ENCODE peak calls at places on chromosomes 11 and 22, in five cellular contexts. Z is mesenchymal stem cell, O is neuronal stem cell, E is H9, Q is H1. M is an unnamed sample.

GRCh38 chr11:91081440-91082088 is 858.7 kb upstream of the CHORDC1 start:
- DNase-seq in Z (peak), O (no peak), E (no peak), Q (no peak), M (peak)

GRCh38 chr11:43515090-43515489 is 156.4 kb downstream of the TTC17 start:
- DNase-seq in Z (no peak), O (no peak), E (peak), Q (peak), M (no peak)

GRCh38 chr22:31829505-31829904 is 75.7 kb downstream of the DEPDC5 start:
- DNase-seq in Z (peak), O (no peak), E (no peak), Q (no peak), M (peak)

GRCh38 chr11:43508511-43508918 is 149.8 kb downstream of the TTC17 start:
- DNase-seq in Z (peak), O (no peak), E (no peak), Q (no peak), M (no peak)

GRCh38 chr11:72326151-72326842 is 82.3 kb upstream of the PHOX2A start:
- DNase-seq in Z (peak), O (no peak), E (no peak), Q (no peak), M (peak)

GRCh38 chr11:30717621-30718020 is 131.5 kb upstream of the MPPED2 start:
- DNase-seq in Z (no peak), O (no peak), E (no peak), Q (no peak), M (no peak)

GRCh38 chr11:113470233-113470632 is 5.0 kb downstream of the DRD2 start:
- DNase-seq in Z (no peak), O (no peak), E (no peak), Q (no peak), M (no peak)

GRCh38 chr11:65882191-65883057 is 2.8 kb downstream of the CTSW start:
- DNase-seq in Z (no peak), O (no peak), E (no peak), Q (no peak), M (no peak)

GRCh38 chr22:20955548-20955947 is 11.5 kb upstream of the AIFM3 start:
- DNase-seq in Z (peak), O (no peak), E (no peak), Q (no peak), M (peak)

GRCh38 chr11:56521955-56522354 is 21.1 kb downstream of the OR5M11 start:
- DNase-seq in Z (no peak), O (no peak), E (no peak), Q (peak), M (no peak)

GRCh38 chr11:43825217-43825816 is 55.3 kb upstream of the ALKBH3 start:
- DNase-seq in Z (peak), O (no peak), E (no peak), Q (no peak), M (peak)

GRCh38 chr22:42272431-42273004 is 2.1 kb upstream of the TCF20 start:
- DNase-seq in Z (no peak), O (no peak), E (no peak), Q (no peak), M (no peak)

GRCh38 chr22:28438183-28438778 is 241.4 kb downstream of the TTC28 start:
- DNase-seq in Z (no peak), O (no peak), E (no peak), Q (no peak), M (no peak)

GRCh38 chr22:47486569-47487312 is 724.3 kb downstream of the TBC1D22A start:
- DNase-seq in Z (no peak), O (no peak), E (no peak), Q (no peak), M (no peak)

GRCh38 chr22:43776081-43776670 is 35.9 kb downstream of the EFCAB6 start:
- DNase-seq in Z (no peak), O (no peak), E (no peak), Q (no peak), M (no peak)

GRCh38 chr11:1845571-1846452 is 7.0 kb downstream of the TNNI2 start:
- DNase-seq in Z (no peak), O (no peak), E (no peak), Q (no peak), M (no peak)

GRCh38 chr11:103433976-103434375 is 324.8 kb downstream of the DYNC2H1 start:
- DNase-seq in Z (peak), O (no peak), E (no peak), Q (no peak), M (no peak)

GRCh38 chr11:77813256-77813655 is 7.3 kb downstream of the RSF1 start:
- DNase-seq in Z (no peak), O (no peak), E (no peak), Q (no peak), M (no peak)

GRCh38 chr11:94885133-94885532 is 88.2 kb downstream of the CWC15 start:
- DNase-seq in Z (peak), O (no peak), E (no peak), Q (no peak), M (no peak)

DNA sequence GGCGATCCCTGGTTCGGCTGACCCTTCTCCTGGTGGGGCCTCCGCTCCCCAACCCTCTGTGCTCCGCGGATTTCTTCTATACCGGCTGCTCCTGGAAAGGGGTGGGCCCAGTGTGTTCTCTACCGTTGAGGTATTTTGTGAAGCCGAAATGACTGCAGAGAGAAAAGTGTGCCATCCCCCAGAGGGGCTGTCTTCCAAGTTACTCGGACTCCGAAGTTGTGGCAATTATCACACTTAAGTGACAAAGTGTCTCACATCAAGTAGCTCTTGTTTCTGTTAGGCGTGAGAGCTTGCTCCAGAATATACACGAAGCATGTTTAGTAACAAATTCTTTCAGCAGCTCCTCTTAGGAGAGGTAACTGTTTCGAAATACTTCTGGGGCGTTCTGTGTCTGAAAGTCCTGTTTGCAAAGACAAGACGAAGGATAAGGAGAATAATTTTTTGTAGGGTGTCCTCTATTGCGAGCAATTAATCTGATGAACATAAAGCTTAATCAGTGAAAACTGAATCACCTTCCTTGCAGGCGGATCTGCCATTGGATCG is 432 bp downstream of the XPNPEP3 start:
- DNase-seq in Z (peak), O (no peak), E (no peak), Q (no peak), M (no peak)
- H4K91ac ChIP-seq in Z (peak), O (no peak), E (no peak), Q (peak), M (peak)

GRCh38 chr11:571802-572185 is 4.5 kb upstream of the PHRF1 start:
- DNase-seq in Z (no peak), O (no peak), E (no peak), Q (no peak), M (no peak)

GRCh38 chr11:568306-569259 is 7.7 kb upstream of the PHRF1 start:
- DNase-seq in Z (peak), O (peak), E (peak), Q (peak), M (peak)

GRCh38 chr11:567036-567628 is 6.4 kb downstream of the RASSF7 start:
- DNase-seq in Z (no peak), O (no peak), E (no peak), Q (no peak), M (no peak)

GRCh38 chr11:567629-568258 is 7.0 kb downstream of the RASSF7 start:
- DNase-seq in Z (no peak), O (no peak), E (no peak), Q (no peak), M (peak)

DNA sequence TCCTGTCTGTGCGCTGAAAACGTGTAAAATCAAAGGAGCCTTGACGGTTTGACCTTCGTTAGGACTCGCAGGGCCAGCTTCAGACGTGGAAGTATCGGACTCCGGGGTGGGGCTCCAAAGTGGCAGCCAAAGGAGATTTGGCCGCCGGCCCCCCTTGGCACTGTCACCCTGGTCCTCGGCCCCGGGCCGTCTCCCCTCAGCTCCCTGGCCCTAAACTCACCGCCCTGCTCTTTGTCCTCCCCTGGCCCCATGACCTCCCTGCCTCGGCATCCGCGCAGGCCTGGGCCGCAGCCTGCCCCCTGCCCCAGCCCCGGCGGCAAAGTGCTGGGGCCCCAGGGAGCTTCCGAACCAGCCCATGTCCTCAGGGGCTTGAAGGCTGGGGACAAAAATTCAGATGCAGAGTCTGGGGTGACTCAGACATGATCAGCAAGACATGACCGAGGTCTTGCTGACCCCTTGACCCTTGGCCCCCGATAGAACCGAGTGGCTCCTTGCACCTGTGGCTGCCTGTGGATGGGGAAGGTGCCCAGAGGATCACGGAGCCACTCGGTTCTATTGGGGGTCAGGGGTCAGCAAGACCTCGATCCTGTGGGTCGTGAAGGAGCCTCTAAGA is 6.9 kb upstream of the PHRF1 start:
- DNase-seq in Z (no peak), O (no peak), E (no peak), Q (no peak), M (peak)
- H3K14ac ChIP-seq in Z (no peak), O (peak), E (no peak), Q (no peak), M (peak)

GRCh38 chr11:92439133-92439532 is 214.5 kb downstream of the FAT3 start:
- DNase-seq in Z (no peak), O (no peak), E (no peak), Q (no peak), M (no peak)

GRCh38 chr11:92447586-92447985 is 223.0 kb downstream of the FAT3 start:
- DNase-seq in Z (no peak), O (no peak), E (no peak), Q (no peak), M (peak)

GRCh38 chr11:92440701-92441338 is 216.2 kb downstream of the FAT3 start:
- DNase-seq in Z (no peak), O (no peak), E (no peak), Q (no peak), M (no peak)

DNA sequence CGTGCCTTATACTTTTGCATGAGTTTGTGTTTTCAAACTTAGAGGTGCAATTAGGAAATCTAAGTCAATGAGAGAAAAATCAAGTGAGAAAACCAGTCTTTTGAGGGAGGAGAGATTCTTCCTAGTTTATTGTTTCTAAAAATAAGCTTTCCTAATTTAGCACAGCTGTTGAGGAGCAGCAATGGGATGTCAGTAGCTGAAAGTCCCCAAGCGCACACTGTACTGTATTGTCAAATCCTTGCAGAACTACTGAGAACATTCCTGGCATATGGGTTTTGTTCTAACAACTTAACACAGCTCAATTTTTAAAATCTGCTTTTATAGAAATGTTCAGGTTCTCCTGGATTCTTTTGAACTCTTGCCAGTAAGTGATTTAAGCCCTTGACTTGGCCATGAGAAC is 218.5 kb downstream of the FAT3 start:
- DNase-seq in Z (no peak), O (no peak), E (no peak), Q (no peak), M (no peak)
- H2BK12ac ChIP-seq in Z (no peak), O (no peak), E (no peak), Q (no peak), M (no peak)

GRCh38 chr22:36472689-36473088 is 8.8 kb downstream of the TXN2 start:
- DNase-seq in Z (no peak), O (no peak), E (no peak), Q (no peak), M (no peak)
- H4K91ac ChIP-seq in Z (no peak), O (no peak), E (no peak), Q (no peak), M (no peak)

DNA sequence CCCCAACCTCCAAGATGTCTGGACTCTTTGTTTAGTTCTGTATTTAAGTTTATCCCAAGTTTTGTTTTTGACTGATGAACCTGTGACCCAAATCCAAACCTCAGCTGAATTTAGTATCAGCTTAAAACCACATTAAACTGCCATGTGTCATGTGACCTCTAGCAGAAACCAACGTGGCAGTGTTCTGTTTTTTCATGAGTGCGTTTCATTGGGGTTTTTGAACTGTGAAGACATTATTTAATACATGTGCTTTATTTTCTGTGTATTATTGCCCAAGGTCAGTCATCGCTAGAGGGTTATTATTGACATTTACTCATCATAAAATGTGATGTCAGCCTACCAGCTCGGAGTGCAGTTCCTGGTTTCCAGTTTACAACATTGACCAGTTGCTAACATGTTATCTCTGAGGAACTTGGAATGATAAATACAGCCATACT is 1.8 kb downstream of the TLCD5 start:
- DNase-seq in Z (peak), O (no peak), E (no peak), Q (no peak), M (peak)
- H3K14ac ChIP-seq in Z (no peak), O (no peak), E (no peak), Q (no peak), M (no peak)